ENCODE peak calls at places on chromosomes 4 and X, in nine cellular contexts. D is body of pancreas; X is GM23248; E is CD4-positive, alpha-beta memory T cell; N is cardiac muscle cell; G is adrenal gland; Y is brain microvascular endothelial cell; Z is CD4-positive, CD25-positive, alpha-beta regulatory T cell; O is lower lobe of right lung. P is an unnamed sample.

GRCh38 chrX:40912576-40912975 is 172.7 kb upstream of the USP9X start:
- DNase-seq in D (no peak), Z (no peak), G (no peak), E (no peak), Y (no peak), X (peak; percentile 18), N (no peak), O (no peak), P (no peak)

GRCh38 chr4:16196482-16197393 is 29.5 kb downstream of the TAPT1 start:
- DNase-seq in N (peak; percentile 78), G (no peak), Y (peak; percentile 63), X (peak; percentile 87), O (no peak), D (no peak), Z (no peak), E (no peak), P (no peak)

GRCh38 chrX:30887721-30888120 is 1.3 kb downstream of the TAB3 start:
- DNase-seq in Y (no peak), E (no peak), O (no peak), G (no peak), X (no peak), N (no peak), Z (no peak), D (no peak), P (no peak)

GRCh38 chr4:10879411-10880110 is 195.0 kb upstream of the CLNK start:
- DNase-seq in E (no peak), N (no peak), O (no peak), G (no peak), Z (no peak), X (peak; percentile 1), Y (peak; percentile 62), D (no peak), P (no peak)

GRCh38 chr4:155964016-155964891 is 10.6 kb upstream of the CTSO start:
- DNase-seq in E (no peak), Z (no peak), G (no peak), D (no peak), O (no peak), Y (peak; percentile 19), N (no peak), X (no peak), P (no peak)

GRCh38 chrX:11899091-11899490 is 141.1 kb downstream of the MSL3 start:
- DNase-seq in D (no peak), E (no peak), N (peak; percentile 60), Z (no peak), G (no peak), X (no peak), Y (peak; percentile 22), O (no peak), P (no peak)

GRCh38 chrX:80578518-80579105 is 158.4 kb downstream of the TENT5D start:
- DNase-seq in N (peak; percentile 27), Z (peak; percentile 16), Y (no peak), X (peak; percentile 27), D (no peak), G (no peak), E (peak; percentile 11), O (no peak), P (no peak)

GRCh38 chr4:102165584-102165983 is 179.7 kb downstream of the SLC39A8 start:
- DNase-seq in Y (no peak), O (no peak), X (no peak), D (no peak), N (no peak), Z (no peak), G (no peak), E (no peak), P (no peak)

GRCh38 chr4:125796138-125796537 is 481.4 kb downstream of the FAT4 start:
- DNase-seq in O (no peak), E (no peak), N (peak; percentile 2), X (no peak), Z (no peak), G (no peak), Y (no peak), D (no peak), P (no peak)

GRCh38 chr4:44446191-44446590 is 2.4 kb downstream of the KCTD8 start:
- DNase-seq in X (no peak), G (no peak), Y (no peak), E (no peak), N (no peak), Z (no peak), O (no peak), D (no peak), P (no peak)

GRCh38 chrX:119942831-119943184 is 743 bp downstream of the NKAP start:
- DNase-seq in Y (peak; percentile 0), D (no peak), X (peak; percentile 33), E (no peak), Z (no peak), N (peak; percentile 0), O (no peak), G (no peak), P (no peak)

GRCh38 chr4:140557831-140558435 is 10.8 kb downstream of the UCP1 start:
- DNase-seq in Z (no peak), Y (no peak), D (no peak), G (no peak), X (no peak), O (no peak), E (no peak), N (no peak), P (no peak)

GRCh38 chr4:119721878-119722277 is 93.3 kb upstream of the PDE5A start:
- DNase-seq in D (no peak), Y (no peak), G (no peak), Z (no peak), X (no peak), N (no peak), O (no peak), E (no peak), P (no peak)

GRCh38 chrX:69618803-69619202 is 2.9 kb downstream of the EDA start:
- DNase-seq in X (peak; percentile 27), O (no peak), Z (no peak), G (peak; percentile 25), Y (peak; percentile 5), N (peak; percentile 47), D (peak; percentile 18), E (peak; percentile 15), P (no peak)

GRCh38 chr4:32831104-32831503 is 2110.9 kb downstream of the PCDH7 start:
- DNase-seq in O (no peak), E (no peak), G (no peak), D (no peak), X (no peak), Z (no peak), Y (no peak), N (no peak), P (no peak)

GRCh38 chr4:180219080-180219479 is 2024.1 kb upstream of the TENM3 start:
- DNase-seq in D (no peak), Y (no peak), X (no peak), E (no peak), N (no peak), O (no peak), G (no peak), Z (no peak), P (no peak)
- H3K27ac ChIP-seq in D (no peak overlapping the region), Y (no peak overlapping the region), X (no peak overlapping the region), E (no peak overlapping the region), N (no peak overlapping the region), O (no peak overlapping the region), G (no peak overlapping the region), Z (no peak overlapping the region), P (no peak overlapping the region)

GRCh38 chr4:39823193-39823592 is 125.3 kb downstream of the UBE2K start:
- DNase-seq in Y (no peak), Z (no peak), G (no peak), E (no peak), O (no peak), D (no peak), X (peak; percentile 61), N (peak; percentile 69), P (no peak)
- H3K36me3 ChIP-seq in Y (peaks cover 3% of the 10 kb centered on the region), Z (peaks cover 33% of the 10 kb centered on the region), G (no peaks in the 10 kb centered on the region), E (peaks cover 19% of the 10 kb centered on the region), O (peaks cover 42% of the 10 kb centered on the region), D (no peaks in the 10 kb centered on the region), X (peaks cover 12% of the 10 kb centered on the region), N (peaks cover 10% of the 10 kb centered on the region), P (peaks cover 12% of the 10 kb centered on the region)

GRCh38 chr4:78219825-78220224 is 162.7 kb downstream of the FRAS1 start:
- DNase-seq in N (no peak), E (no peak), G (no peak), O (no peak), D (no peak), Z (no peak), X (no peak), Y (no peak), P (no peak)

GRCh38 chr4:78214078-78214477 is 157.0 kb downstream of the FRAS1 start:
- DNase-seq in N (no peak), Z (no peak), X (no peak), O (no peak), Y (no peak), E (no peak), D (no peak), G (no peak), P (no peak)

GRCh38 chr4:78220283-78220682 is 163.2 kb downstream of the FRAS1 start:
- DNase-seq in E (no peak), Z (no peak), O (no peak), X (no peak), G (no peak), D (no peak), N (no peak), Y (no peak), P (no peak)

GRCh38 chr4:78217557-78217956 is 160.4 kb downstream of the FRAS1 start:
- DNase-seq in E (no peak), O (no peak), N (no peak), G (no peak), X (no peak), D (no peak), Z (no peak), Y (no peak), P (no peak)

GRCh38 chr4:78218260-78218659 is 161.1 kb downstream of the FRAS1 start:
- DNase-seq in G (no peak), N (no peak), D (no peak), Y (no peak), E (no peak), O (no peak), X (no peak), Z (no peak), P (no peak)
- H3K27ac ChIP-seq in G (no peak overlapping the region), N (no peak overlapping the region), D (no peak overlapping the region), Y (no peak overlapping the region), E (no peak overlapping the region), O (no peak overlapping the region), X (no peak overlapping the region), Z (no peak overlapping the region), P (no peak overlapping the region)

GRCh38 chrX:117771384-117771783 is 345.2 kb downstream of the KLHL13 start:
- DNase-seq in D (no peak), O (no peak), X (no peak), Y (no peak), N (no peak), Z (no peak), E (no peak), G (no peak), P (no peak)

DNA sequence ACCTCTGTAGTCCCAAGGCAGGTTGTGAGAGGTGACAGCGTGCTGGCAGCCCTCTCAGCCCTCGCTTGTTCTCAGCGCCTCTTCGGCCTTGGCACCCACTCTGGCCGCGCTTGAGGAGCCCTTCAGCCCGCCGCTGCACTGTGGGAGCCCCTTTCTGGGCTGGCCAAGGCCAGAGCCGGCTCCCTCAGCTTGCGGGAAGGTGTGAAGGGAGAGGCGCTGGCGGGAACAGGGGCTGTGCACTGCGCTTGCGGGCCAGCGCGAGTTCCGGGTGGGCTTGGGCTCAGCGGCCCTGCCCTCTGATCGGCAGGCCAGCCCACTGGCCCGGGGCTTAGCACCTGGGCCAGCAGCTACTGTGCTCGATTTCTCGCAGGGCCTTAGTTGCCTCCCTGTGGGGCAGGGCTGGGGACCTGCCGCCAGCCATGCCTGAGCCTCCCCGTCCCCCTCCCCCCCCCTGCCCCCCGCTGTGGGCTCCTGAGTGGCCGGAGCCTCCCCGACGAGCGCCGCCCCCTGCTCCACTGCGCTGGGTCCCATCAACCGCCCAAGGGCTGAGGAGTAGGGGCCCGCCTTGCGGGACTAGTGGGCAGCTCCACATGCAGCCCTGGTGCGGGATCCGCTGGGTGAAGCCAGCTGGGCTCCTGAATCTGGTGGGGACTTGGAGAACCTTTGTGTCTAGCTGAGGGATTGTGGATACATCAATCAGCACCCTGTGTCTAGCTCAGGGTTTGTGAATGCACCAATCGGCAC is 347.6 kb downstream of the KLHL13 start:
- DNase-seq in N (no peak), X (no peak), O (no peak), D (no peak), Z (no peak), Y (no peak), G (no peak), E (no peak), P (no peak)
- H3K36me3 ChIP-seq in N (no peaks in the 10 kb centered on the region), X (no peaks in the 10 kb centered on the region), O (no peaks in the 10 kb centered on the region), D (no peaks in the 10 kb centered on the region), Z (no peaks in the 10 kb centered on the region), Y (no peaks in the 10 kb centered on the region), G (no peaks in the 10 kb centered on the region), E (no peaks in the 10 kb centered on the region), P (no peaks in the 10 kb centered on the region)

P was measured in upper lobe of right lung.